ENCODE peak calls at places on chromosomes 7 and 10, in nine cellular contexts. U, B, H, J, G, Z, A, Q and F are unnamed samples.

GRCh38 chr10:44965651-44966097 is 6.1 kb downstream of the RASSF4 start:
- DNase-seq in U (no peak), B (no peak), H (no peak), J (no peak), G (no peak), Z (no peak), A (no peak), Q (no peak), F (no peak)

GRCh38 chr7:46003896-46004875 is 83.1 kb upstream of the IGFBP3 start:
- DNase-seq in U (peak; percentile 44), B (no peak), H (peak; percentile 76), J (no peak), G (peak; percentile 63), Z (no peak), A (no peak), Q (peak; percentile 60), F (no peak)

GRCh38 chr10:102540023-102540422 is 36.3 kb downstream of the SUFU start:
- DNase-seq in U (no peak), B (no peak), H (no peak), J (no peak), G (peak; percentile 23), Z (no peak), A (no peak), Q (peak; percentile 46), F (no peak)

GRCh38 chr7:12146813-12147212 is 64.3 kb upstream of the TMEM106B start:
- DNase-seq in U (no peak), B (no peak), H (no peak), J (no peak), G (no peak), Z (no peak), A (no peak), Q (no peak), F (no peak)

GRCh38 chr7:104482362-104483042 is 154.1 kb downstream of the LHFPL3 start:
- DNase-seq in U (no peak), B (no peak), H (no peak), J (no peak), G (no peak), Z (no peak), A (no peak), Q (no peak), F (no peak)

GRCh38 chr7:105585850-105586500 is 4.7 kb upstream of the EFCAB10 start:
- DNase-seq in U (no peak), B (no peak), H (no peak), J (no peak), G (no peak), Z (no peak), A (no peak), Q (no peak), F (no peak)

GRCh38 chr7:70072220-70072619 is 473.9 kb downstream of the AUTS2 start:
- DNase-seq in U (no peak), B (no peak), H (no peak), J (no peak), G (peak; percentile 81), Z (no peak), A (no peak), Q (peak; percentile 24), F (no peak)

GRCh38 chr10:23344251-23344841 is at the start of gene C10orf67:
- DNase-seq in U (no peak), B (no peak), H (peak; percentile 49), J (no peak), G (peak; percentile 49), Z (no peak), A (no peak), Q (peak; percentile 50), F (no peak)

GRCh38 chr7:42893341-42894242 is 18.3 kb downstream of the C7orf25 start:
- DNase-seq in U (no peak), B (no peak), H (no peak), J (no peak), G (no peak), Z (no peak), A (no peak), Q (no peak), F (no peak)